ENCODE peak calls at places on chromosomes 3 and 15, in seven cellular contexts. R is endothelial cell; U is epithelial cell of prostate; T is fibroblast of lung; V is stimulated activated CD4-positive, alpha-beta T cell treated with anti-CD3 and anti-CD28 coated beads, Interleukin-2, amount 100 ng/mL, for 4 hours; Y is KG1; Z is dorsolateral prefrontal cortex. B is an unnamed sample.

GRCh38 chr15:40047413-40048154 is 8.6 kb upstream of the SRP14 start:
- DNase-seq in R (no peak), U (peak), T (peak), V (peak), Y (peak), Z (no peak), B (peak)

GRCh38 chr3:108342829-108343478 is 46.6 kb downstream of the HHLA2 start:
- DNase-seq in R (no peak), U (no peak), T (peak), V (no peak), Y (no peak), Z (no peak), B (peak)

GRCh38 chr3:51375571-51375970 is 9.5 kb upstream of the MANF start:
- DNase-seq in R (no peak), U (no peak), T (no peak), V (no peak), Y (no peak), Z (peak), B (no peak)

GRCh38 chr15:100703671-100704070 is 101.3 kb downstream of the ASB7 start:
- DNase-seq in R (no peak), U (no peak), T (no peak), V (no peak), Y (no peak), Z (no peak), B (no peak)

GRCh38 chr3:193997228-193998192 is 138.4 kb upstream of the HES1 start:
- DNase-seq in R (no peak), U (no peak), T (peak), V (no peak), Y (no peak), Z (no peak), B (no peak)

GRCh38 chr3:45923755-45924154 is 19.5 kb upstream of the CXCR6 start:
- DNase-seq in R (no peak), U (no peak), T (peak), V (no peak), Y (no peak), Z (no peak), B (peak)

GRCh38 chr3:193808317-193808716 is 215.3 kb downstream of the OPA1 start:
- DNase-seq in R (no peak), U (no peak), T (no peak), V (no peak), Y (no peak), Z (no peak), B (no peak)

GRCh38 chr3:355622-356021 is 159.1 kb downstream of the CHL1 start:
- DNase-seq in R (no peak), U (peak), T (peak), V (no peak), Y (no peak), Z (no peak), B (no peak)

GRCh38 chr3:172074027-172074426 is 34.6 kb downstream of the FNDC3B start:
- DNase-seq in R (no peak), U (no peak), T (no peak), V (no peak), Y (no peak), Z (no peak), B (no peak)

GRCh38 chr3:183259621-183260020 is 6.6 kb downstream of the B3GNT5 start:
- DNase-seq in R (no peak), U (no peak), T (no peak), V (no peak), Y (no peak), Z (no peak), B (no peak)

GRCh38 chr3:31699309-31699953 is 166.7 kb downstream of the STT3B start:
- DNase-seq in R (no peak), U (peak), T (no peak), V (no peak), Y (no peak), Z (no peak), B (no peak)

GRCh38 chr3:180980612-180981011 is 8.9 kb downstream of the DNAJC19 start:
- DNase-seq in R (no peak), U (no peak), T (peak), V (no peak), Y (no peak), Z (no peak), B (no peak)

GRCh38 chr3:117282506-117282905 is 572.9 kb downstream of the TUSC7 start:
- DNase-seq in R (no peak), U (no peak), T (no peak), V (no peak), Y (no peak), Z (no peak), B (no peak)

GRCh38 chr3:49699281-49699723 is 9.9 kb downstream of the RNF123 start:
- DNase-seq in R (no peak), U (no peak), T (no peak), V (no peak), Y (no peak), Z (no peak), B (no peak)

GRCh38 chr15:29090617-29091466 is 178.8 kb downstream of the NSMCE3 start:
- DNase-seq in R (peak), U (no peak), T (no peak), V (peak), Y (peak), Z (peak), B (no peak)

GRCh38 chr15:41169784-41170183 is 53.7 kb upstream of the INO80 start:
- DNase-seq in R (no peak), U (no peak), T (no peak), V (no peak), Y (no peak), Z (no peak), B (no peak)

GRCh38 chr3:143139786-143140185 is 20.2 kb downstream of the CHST2 start:
- DNase-seq in R (no peak), U (no peak), T (peak), V (no peak), Y (no peak), Z (no peak), B (peak)

GRCh38 chr3:129050556-129051295 is 9.9 kb upstream of the GP9 start:
- DNase-seq in R (no peak), U (no peak), T (no peak), V (no peak), Y (no peak), Z (no peak), B (no peak)

GRCh38 chr3:51994530-51994929 is 1.2 kb downstream of the RPL29 start:
- DNase-seq in R (no peak), U (no peak), T (no peak), V (no peak), Y (no peak), Z (no peak), B (no peak)

B was measured in foreskin keratinocyte.